ENCODE peak calls at places on chromosomes 7 and 10, in five cellular contexts. A, U, G, S and P are unnamed samples.

GRCh38 chr10:93150289-93150688 is 76.6 kb downstream of the CYP26A1 start:
- DNase-seq in A (no peak), U (peak; percentile 80), G (no peak), S (no peak), P (peak; percentile 76)

GRCh38 chr10:14325325-14325955 is 5.3 kb downstream of the FRMD4A start:
- DNase-seq in A (peak; percentile 76), U (no peak), G (peak; percentile 35), S (peak; percentile 43), P (no peak)

GRCh38 chr7:756928-757560 is 30.0 kb upstream of the PRKAR1B start:
- DNase-seq in A (peak; percentile 29), U (no peak), G (no peak), S (no peak), P (no peak)

GRCh38 chr10:129057856-129058663 is 409.0 kb upstream of the MGMT start:
- DNase-seq in A (no peak), U (no peak), G (no peak), S (peak; percentile 29), P (no peak)

GRCh38 chr10:124242365-124242764 is 149.0 kb upstream of the CHST15 start:
- DNase-seq in A (no peak), U (no peak), G (no peak), S (no peak), P (no peak)

GRCh38 chr7:47622946-47623640 is 41.2 kb upstream of the TNS3 start:
- DNase-seq in A (no peak), U (no peak), G (peak; percentile 87), S (no peak), P (no peak)

GRCh38 chr10:1057106-1057657 is 997 bp downstream of the WDR37 start:
- DNase-seq in A (no peak), U (no peak), G (no peak), S (no peak), P (no peak)

GRCh38 chr7:15046851-15047250 is 144.3 kb upstream of the DGKB start:
- DNase-seq in A (no peak), U (no peak), G (no peak), S (no peak), P (no peak)

GRCh38 chr10:1571587-1572237 is 165.6 kb downstream of the ADARB2 start:
- DNase-seq in A (no peak), U (no peak), G (no peak), S (no peak), P (no peak)

GRCh38 chr7:71871446-71871845 is 540.7 kb downstream of the CALN1 start:
- DNase-seq in A (no peak), U (no peak), G (no peak), S (no peak), P (no peak)

GRCh38 chr7:101940830-101941229 is 123.4 kb downstream of the CUX1 start:
- DNase-seq in A (no peak), U (no peak), G (no peak), S (no peak), P (no peak)

GRCh38 chr7:101943306-101943705 is 125.9 kb downstream of the CUX1 start:
- DNase-seq in A (no peak), U (no peak), G (no peak), S (no peak), P (no peak)

GRCh38 chr7:101943889-101944605 is 126.6 kb downstream of the CUX1 start:
- DNase-seq in A (no peak), U (no peak), G (no peak), S (no peak), P (no peak)

GRCh38 chr7:101941481-101942383 is 124.3 kb downstream of the CUX1 start:
- DNase-seq in A (no peak), U (peak; percentile 89), G (peak; percentile 59), S (no peak), P (peak; percentile 81)

DNA sequence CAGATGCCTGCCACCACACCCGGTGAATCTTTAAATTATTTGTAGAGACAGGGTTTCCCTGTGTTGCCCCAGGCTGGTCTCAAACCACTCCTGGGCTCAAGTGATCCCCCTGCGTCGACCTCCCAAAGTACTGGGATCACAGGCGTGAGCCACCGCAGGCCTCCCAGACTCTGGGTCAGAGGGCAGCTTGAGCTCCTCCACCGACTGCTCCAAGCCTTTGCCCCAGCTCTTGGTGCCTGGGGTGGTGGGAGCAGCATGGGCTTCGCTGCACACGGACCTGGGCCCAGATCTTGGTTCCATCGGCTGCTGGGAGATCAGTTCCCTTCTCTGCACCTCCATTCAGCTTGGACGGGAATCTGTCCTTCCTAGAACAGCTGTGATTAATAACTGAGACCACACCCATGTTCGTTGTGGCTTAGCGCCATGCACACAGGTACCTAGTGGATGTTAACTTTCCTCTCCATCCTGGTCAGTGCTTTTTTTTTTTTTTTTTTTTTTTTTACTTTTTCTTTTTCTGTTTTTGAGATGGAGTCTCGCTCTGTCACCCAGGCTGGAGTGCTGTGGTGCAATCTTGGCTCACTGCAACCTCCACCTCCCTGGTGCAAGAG is 125.3 kb downstream of the CUX1 start:
- DNase-seq in A (no peak), U (peak; percentile 56), G (no peak), S (no peak), P (no peak)
- H3K27ac ChIP-seq in A (no peak overlapping the region), U (peak overlapping the region; percentile 99), G (peak overlapping the region; percentile 19), S (no peak overlapping the region), P (peak overlapping the region; percentile 45)

GRCh38 chr10:60428387-60428737 is 38.7 kb upstream of the ANK3 start:
- DNase-seq in A (no peak), U (no peak), G (peak; percentile 47), S (no peak), P (no peak)

GRCh38 chr10:60430017-60430416 is 40.3 kb upstream of the ANK3 start:
- DNase-seq in A (no peak), U (peak; percentile 21), G (peak; percentile 82), S (no peak), P (peak; percentile 57)

GRCh38 chr10:60427709-60428386 is 38.2 kb upstream of the ANK3 start:
- DNase-seq in A (no peak), U (no peak), G (no peak), S (no peak), P (peak; percentile 77)

GRCh38 chr10:60430836-60431597 is 41.3 kb upstream of the ANK3 start:
- DNase-seq in A (no peak), U (no peak), G (no peak), S (no peak), P (no peak)

DNA sequence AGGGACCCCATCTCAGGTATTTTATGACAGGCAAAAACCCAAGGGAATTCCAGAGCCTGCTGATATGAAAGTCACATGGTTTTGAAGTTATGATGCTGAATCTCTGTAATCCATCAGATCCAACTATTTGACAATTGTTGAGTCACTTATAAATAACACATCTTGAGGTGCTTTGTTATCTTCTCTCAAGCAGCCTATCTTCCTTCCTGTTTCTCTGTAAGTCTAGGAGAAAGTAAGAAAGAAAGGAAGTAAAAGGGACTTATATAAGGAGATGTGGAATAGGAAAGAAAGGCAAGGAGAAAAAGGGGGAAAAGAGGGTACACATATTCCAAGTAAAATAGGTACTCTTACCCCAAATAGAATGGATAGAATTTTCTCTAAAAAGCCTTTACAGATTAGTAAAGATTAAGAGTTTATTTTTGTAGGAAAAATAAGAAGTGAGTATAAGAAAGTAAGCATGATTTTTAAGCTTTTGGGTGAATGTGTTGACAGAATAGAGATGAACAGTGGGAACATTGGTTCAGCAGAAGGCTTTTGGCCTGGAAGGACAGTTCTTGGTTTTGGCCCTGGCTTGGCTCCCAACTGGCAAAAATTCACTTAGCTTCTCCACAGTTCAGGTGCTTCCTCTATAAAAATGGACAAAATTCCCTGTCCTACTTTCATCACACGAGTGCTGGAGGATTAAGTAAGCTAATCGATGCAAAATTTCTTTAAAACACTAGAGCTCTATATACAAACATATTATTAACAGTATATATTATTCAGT is 39.6 kb upstream of the ANK3 start:
- DNase-seq in A (no peak), U (no peak), G (no peak), S (no peak), P (no peak)
- H3K27ac ChIP-seq in A (no peak overlapping the region), U (no peak overlapping the region), G (peak overlapping the region; percentile 85), S (no peak overlapping the region), P (peak overlapping the region; percentile 54)

GRCh38 chr10:88122571-88122970 is 259.1 kb downstream of the PTEN start:
- DNase-seq in A (no peak), U (no peak), G (no peak), S (no peak), P (no peak)
- H3K27ac ChIP-seq in A (no peak overlapping the region), U (no peak overlapping the region), G (no peak overlapping the region), S (no peak overlapping the region), P (no peak overlapping the region)

GRCh38 chr7:45028138-45028919 is 28.3 kb downstream of the CCM2 start:
- DNase-seq in A (no peak), U (no peak), G (no peak), S (no peak), P (no peak)
- H3K27ac ChIP-seq in A (no peak overlapping the region), U (peak overlapping the region; percentile 76), G (no peak overlapping the region), S (peak overlapping the region; percentile 83), P (no peak overlapping the region)

GRCh38 chr7:95335093-95335492 is 10.8 kb upstream of the PON1 start:
- DNase-seq in A (no peak), U (no peak), G (peak; percentile 76), S (no peak), P (peak; percentile 70)
- H3K27ac ChIP-seq in A (no peak overlapping the region), U (no peak overlapping the region), G (peak overlapping the region; percentile 19), S (no peak overlapping the region), P (no peak overlapping the region)

GRCh38 chr10:102507521-102507920 is 3.7 kb downstream of the SUFU start:
- DNase-seq in A (no peak), U (no peak), G (no peak), S (no peak), P (no peak)
- H3K27ac ChIP-seq in A (no peak overlapping the region), U (no peak overlapping the region), G (no peak overlapping the region), S (no peak overlapping the region), P (no peak overlapping the region)